ENCODE peak calls at places on chromosomes 11 and 22, in four cellular contexts. J is neural progenitor cell, Q is PC-3, G is SK-N-SH. H is an unnamed sample.

GRCh38 chr11:101741479-101742175 is 157.8 kb upstream of the TRPC6 start:
- DNase-seq in G (no peak), Q (no peak), J (no peak), H (no peak)

GRCh38 chr11:69650081-69650831 is 9.3 kb downstream of the CCND1 start:
- DNase-seq in Q (no peak), J (no peak), G (peak), H (peak)

GRCh38 chr22:47022075-47022473 is 259.6 kb downstream of the TBC1D22A start:
- DNase-seq in J (no peak), G (no peak), Q (no peak), H (peak)

GRCh38 chr11:104529213-104529612 is 365.3 kb upstream of the PDGFD start:
- DNase-seq in J (no peak), G (no peak), Q (no peak), H (no peak)

GRCh38 chr22:44249376-44250147 is 63.2 kb downstream of the SHISAL1 start:
- DNase-seq in J (no peak), G (no peak), Q (no peak), H (no peak)

GRCh38 chr11:123624974-123625373 is 29.4 kb downstream of the SCN3B start:
- DNase-seq in Q (no peak), G (no peak), J (no peak), H (peak)

GRCh38 chr11:3147257-3147619 is 17.9 kb downstream of the OSBPL5 start:
- DNase-seq in G (no peak), Q (no peak), J (no peak), H (peak)

GRCh38 chr11:1493650-1494244 is 7.2 kb upstream of the MOB2 start:
- DNase-seq in J (no peak), G (no peak), Q (no peak), H (no peak)

GRCh38 chr22:45972091-45972867 is 4.7 kb downstream of the WNT7B start:
- DNase-seq in G (peak), Q (no peak), J (peak), H (peak)
- H3K4me3 ChIP-seq in G (no peak), Q (no peak), J (peak), H (peak)

DNA sequence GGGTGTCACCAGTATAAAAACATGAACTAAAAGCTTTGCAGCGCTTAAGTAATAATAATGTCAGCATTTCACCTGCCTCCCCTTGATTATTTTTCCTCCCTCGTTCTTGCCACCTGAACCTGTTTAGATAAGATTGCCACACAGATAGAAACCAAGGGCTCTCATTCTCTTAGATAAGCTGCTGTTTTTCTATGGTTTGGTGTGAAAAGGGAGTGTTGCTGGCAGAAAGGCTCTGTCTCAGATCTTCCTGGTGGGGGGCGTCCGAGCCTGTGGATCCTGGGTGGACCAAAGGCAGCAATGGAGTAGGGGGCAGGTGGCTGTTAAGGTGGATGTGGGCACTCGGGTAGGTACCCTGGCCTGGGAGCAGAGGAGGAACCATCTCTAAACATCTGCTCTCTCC is 147.5 kb downstream of the ST3GAL4 start:
- DNase-seq in G (no peak), Q (no peak), J (no peak), H (no peak)
- H3K9ac ChIP-seq in G (no peak), Q (no peak), J (no peak), H (no peak)

GRCh38 chr11:63609971-63610580 is 4.2 kb downstream of the PLAAT3 start:
- DNase-seq in G (no peak), J (no peak), Q (no peak), H (no peak)

GRCh38 chr11:63612181-63612580 is 2.1 kb downstream of the PLAAT3 start:
- DNase-seq in Q (no peak), G (no peak), J (no peak), H (no peak)

GRCh38 chr11:63611395-63611747 is 2.9 kb downstream of the PLAAT3 start:
- DNase-seq in G (no peak), J (no peak), Q (no peak), H (no peak)

GRCh38 chr11:63609536-63609935 is 4.7 kb downstream of the PLAAT3 start:
- DNase-seq in Q (no peak), G (peak), J (no peak), H (no peak)

DNA sequence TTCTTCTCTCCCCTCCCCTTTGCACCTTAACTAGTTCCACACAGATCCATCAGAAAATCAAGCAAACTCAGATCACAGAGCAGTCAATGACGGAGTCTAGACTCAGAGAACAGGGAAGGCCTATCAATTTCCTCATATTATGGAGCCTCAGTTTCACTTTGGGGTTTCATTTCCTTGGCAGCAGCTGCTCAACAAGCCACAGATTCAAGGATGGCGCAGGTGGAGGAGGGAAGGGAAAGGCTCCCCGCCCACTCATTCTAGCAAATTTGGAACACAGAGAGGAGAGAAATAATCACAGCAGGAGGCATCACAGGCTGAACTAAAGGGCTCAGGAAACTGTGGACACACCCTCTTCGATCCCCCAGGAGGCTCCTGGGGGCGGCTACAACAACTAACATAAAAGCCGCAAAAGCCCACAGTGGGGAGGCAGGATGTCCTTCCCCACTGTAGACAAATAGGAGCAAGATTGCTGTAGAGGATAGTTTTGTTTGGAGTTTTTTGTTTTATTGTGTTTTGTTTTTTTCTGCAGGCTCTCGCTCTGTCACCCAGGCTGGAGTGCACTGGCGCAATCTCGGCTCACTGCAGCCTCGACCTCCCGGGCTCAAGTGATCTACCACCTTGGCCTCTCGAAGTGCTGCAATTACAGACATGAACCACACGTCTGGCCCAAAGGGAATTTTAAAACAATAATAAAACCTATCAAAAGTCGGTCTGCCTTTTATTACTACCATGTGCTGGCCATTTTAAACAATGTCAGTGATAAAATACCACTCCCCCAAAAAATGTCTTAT is 3.4 kb downstream of the PLAAT3 start:
- DNase-seq in Q (no peak), G (no peak), J (peak), H (no peak)
- TF ChIP-seq EZH2phosphoT487 in Q (no peak), G (no peak), J (no peak), H (no peak)

DNA sequence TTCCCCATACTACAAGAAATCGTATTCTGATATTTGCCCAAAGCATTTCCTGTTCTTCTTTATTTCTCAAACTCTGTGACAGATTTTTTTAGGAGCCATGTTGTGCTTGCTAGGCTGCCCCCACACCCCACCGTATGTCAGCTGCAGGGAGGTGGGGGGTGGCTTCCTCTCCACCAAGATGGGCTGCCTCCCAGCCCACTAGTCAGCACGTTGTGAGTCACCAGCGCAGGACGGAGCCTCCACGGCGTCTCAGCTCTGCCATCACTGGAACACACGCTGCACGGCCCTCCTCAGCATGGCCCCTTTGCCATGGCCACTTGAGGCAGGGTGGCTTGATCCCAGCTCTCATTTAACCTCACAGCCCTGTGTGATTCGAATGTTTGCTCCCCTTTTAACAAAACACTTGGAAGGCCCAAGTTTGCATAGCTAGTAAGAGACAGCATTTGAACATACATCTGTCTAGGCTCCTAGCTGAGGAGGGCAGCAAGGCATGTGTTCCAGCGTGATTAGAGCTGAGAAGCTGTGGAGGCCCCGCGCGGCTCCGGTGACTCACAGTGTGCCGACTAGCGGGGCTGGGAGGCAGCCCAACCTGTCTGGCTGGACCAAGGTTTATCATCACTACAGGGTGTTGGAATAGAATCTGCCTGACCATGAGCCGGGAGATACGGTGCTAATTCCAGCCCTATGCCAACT is 180.7 kb upstream of the NCAM1 start:
- DNase-seq in J (no peak), G (no peak), Q (peak), H (peak)
- H3K4me3 ChIP-seq in J (no peak), G (no peak), Q (no peak), H (no peak)

GRCh38 chr11:46285173-46285572 is 7.7 kb downstream of the CREB3L1 start:
- DNase-seq in G (no peak), Q (no peak), J (no peak), H (peak)

GRCh38 chr11:46281374-46281831 is 3.9 kb downstream of the CREB3L1 start:
- DNase-seq in J (peak), G (no peak), Q (no peak), H (peak)

GRCh38 chr11:46288451-46288850 is 11.0 kb downstream of the CREB3L1 start:
- DNase-seq in G (no peak), Q (no peak), J (no peak), H (no peak)

GRCh38 chr11:46286789-46287188 is 9.3 kb downstream of the CREB3L1 start:
- DNase-seq in J (no peak), G (no peak), Q (no peak), H (no peak)

DNA sequence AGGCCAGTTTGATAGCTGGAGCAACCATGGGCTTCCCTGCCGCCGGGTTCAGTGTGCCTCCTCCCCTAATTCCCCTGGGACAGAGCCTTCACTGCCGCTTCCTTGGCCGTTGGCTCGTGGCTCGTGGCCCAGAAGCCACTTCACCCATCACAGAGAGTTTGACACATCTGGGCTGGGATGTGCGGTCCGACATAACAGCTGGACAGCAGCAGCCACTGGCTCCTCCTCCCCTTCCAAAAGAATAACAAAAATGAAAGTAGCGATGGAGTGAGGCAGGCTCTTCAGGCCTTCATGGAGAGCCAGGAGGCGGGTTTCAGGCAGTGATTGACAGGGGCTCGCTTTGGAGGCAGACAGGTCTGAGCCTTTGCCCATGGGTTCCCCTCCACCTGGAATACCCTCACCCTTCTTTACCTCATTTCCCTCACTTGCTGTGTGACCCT is 8.2 kb downstream of the CREB3L1 start:
- DNase-seq in J (no peak), Q (no peak), G (no peak), H (peak)
- H3K9ac ChIP-seq in J (no peak), Q (no peak), G (no peak), H (peak)

GRCh38 chr22:35258144-35258988 is 1.1 kb downstream of the HMGXB4 start:
- DNase-seq in Q (peak), J (peak), G (peak), H (peak)

GRCh38 chr22:35253946-35254345 is 3.3 kb upstream of the HMGXB4 start:
- DNase-seq in G (no peak), J (no peak), Q (no peak), H (no peak)

GRCh38 chr22:35257321-35258143 is at the start of gene HMGXB4:
- DNase-seq in J (peak), G (peak), Q (peak), H (peak)

GRCh38 chr22:35257002-35257320 is 332 bp upstream of the HMGXB4 start:
- DNase-seq in G (peak), Q (no peak), J (no peak), H (no peak)
- TF ChIP-seq EZH2phosphoT487 in G (no peak), Q (no peak), J (no peak), H (no peak)

H was measured in GM23248.